ENCODE peak calls at places on chromosomes 6 and 20, in five cellular contexts. B is HepG2, W is K562, V is H1, X is GM12878. C is an unnamed sample.

GRCh38 chr6:109762769-109763450 is 71.8 kb downstream of the FIG4 start:
- DNase-seq in V (no peak), B (no peak), X (no peak), W (no peak), C (no peak)

GRCh38 chr20:17963114-17963897 is 5.3 kb downstream of the SNX5 start:
- DNase-seq in B (no peak), X (no peak), W (no peak), V (no peak), C (no peak)

GRCh38 chr6:167968091-167968490 is 29.4 kb upstream of the KIF25 start:
- DNase-seq in X (no peak), W (peak; percentile 63), V (peak; percentile 29), B (peak; percentile 65), C (peak; percentile 83)

GRCh38 chr20:47529840-47530239 is 28.2 kb downstream of the NCOA3 start:
- DNase-seq in W (no peak), X (no peak), V (no peak), B (no peak), C (no peak)

GRCh38 chr20:48983423-48984400 is 62.2 kb downstream of the ARFGEF2 start:
- DNase-seq in B (no peak), X (no peak), W (no peak), V (no peak), C (no peak)

GRCh38 chr20:22288156-22288555 is 296.2 kb downstream of the FOXA2 start:
- DNase-seq in X (no peak), V (no peak), B (no peak), W (no peak), C (no peak)

GRCh38 chr20:15726416-15726815 is 846.8 kb downstream of the KIF16B start:
- DNase-seq in V (no peak), X (no peak), W (no peak), B (no peak), C (no peak)

GRCh38 chr20:6178537-6178936 is 55.7 kb upstream of the FERMT1 start:
- DNase-seq in B (peak; percentile 39), W (no peak), V (no peak), X (no peak), C (no peak)

GRCh38 chr6:112752791-112753190 is 405.7 kb downstream of the RFPL4B start:
- DNase-seq in V (no peak), X (no peak), W (no peak), B (no peak), C (no peak)

GRCh38 chr6:155201461-155202226 is 62.2 kb upstream of the CLDN20 start:
- DNase-seq in X (no peak), B (no peak), V (no peak), W (no peak), C (no peak)

GRCh38 chr20:33793011-33793931 is 17.9 kb upstream of the CHMP4B start:
- DNase-seq in W (no peak), X (no peak), B (peak; percentile 40), V (no peak), C (no peak)

GRCh38 chr6:78231002-78231401 is 578.2 kb downstream of the MEI4 start:
- DNase-seq in B (no peak), W (no peak), X (no peak), V (no peak), C (no peak)

GRCh38 chr20:18190466-18191233 is 53.0 kb downstream of the KAT14 start:
- DNase-seq in V (no peak), W (no peak), B (no peak), X (no peak), C (peak; percentile 34)

GRCh38 chr6:63188828-63189227 is 22.4 kb upstream of the FKBP1C start:
- DNase-seq in B (no peak), W (no peak), V (no peak), X (no peak), C (no peak)

GRCh38 chr6:31350973-31351733 is 5.8 kb downstream of the HLA-B start:
- DNase-seq in B (no peak), W (no peak), V (no peak), X (no peak), C (no peak)

GRCh38 chr20:13105864-13106457 is 97.2 kb downstream of the SPTLC3 start:
- DNase-seq in V (no peak), W (peak; percentile 9), X (no peak), B (peak; percentile 62), C (no peak)

GRCh38 chr6:152110878-152111820 is 303.7 kb downstream of the ESR1 start:
- DNase-seq in V (no peak), W (no peak), B (no peak), X (no peak), C (no peak)

GRCh38 chr20:46580613-46581012 is 30.2 kb upstream of the OCSTAMP start:
- DNase-seq in B (no peak), V (no peak), X (no peak), W (no peak), C (no peak)

GRCh38 chr6:160764847-160765246 is 62.8 kb downstream of the PLG start:
- DNase-seq in W (no peak), X (no peak), V (no peak), B (no peak), C (no peak)

GRCh38 chr6:45881705-45882435 is 133.8 kb downstream of the CLIC5 start:
- DNase-seq in V (no peak), B (no peak), W (no peak), X (no peak), C (no peak)

GRCh38 chr20:1377984-1378742 is 14.7 kb downstream of the FKBP1A start:
- DNase-seq in B (peak; percentile 48), V (no peak), X (no peak), W (no peak), C (no peak)

GRCh38 chr20:32516985-32517873 is 67.9 kb downstream of the NOL4L start:
- DNase-seq in X (no peak), V (no peak), B (no peak), W (no peak), C (no peak)

GRCh38 chr20:40414843-40415615 is 274.0 kb downstream of the MAFB start:
- DNase-seq in B (no peak), V (no peak), W (no peak), X (no peak), C (no peak)

GRCh38 chr6:118562959-118563358 is 14.9 kb downstream of the PLN start:
- DNase-seq in X (no peak), V (no peak), B (no peak), W (no peak), C (no peak)

GRCh38 chr20:4322499-4322898 is 307.1 kb upstream of the RNF24 start:
- DNase-seq in B (no peak), V (no peak), W (no peak), X (no peak), C (no peak)

GRCh38 chr6:170463101-170463721 is 89.9 kb downstream of the PSMB1 start:
- DNase-seq in W (no peak), X (no peak), V (no peak), B (no peak), C (no peak)

DNA sequence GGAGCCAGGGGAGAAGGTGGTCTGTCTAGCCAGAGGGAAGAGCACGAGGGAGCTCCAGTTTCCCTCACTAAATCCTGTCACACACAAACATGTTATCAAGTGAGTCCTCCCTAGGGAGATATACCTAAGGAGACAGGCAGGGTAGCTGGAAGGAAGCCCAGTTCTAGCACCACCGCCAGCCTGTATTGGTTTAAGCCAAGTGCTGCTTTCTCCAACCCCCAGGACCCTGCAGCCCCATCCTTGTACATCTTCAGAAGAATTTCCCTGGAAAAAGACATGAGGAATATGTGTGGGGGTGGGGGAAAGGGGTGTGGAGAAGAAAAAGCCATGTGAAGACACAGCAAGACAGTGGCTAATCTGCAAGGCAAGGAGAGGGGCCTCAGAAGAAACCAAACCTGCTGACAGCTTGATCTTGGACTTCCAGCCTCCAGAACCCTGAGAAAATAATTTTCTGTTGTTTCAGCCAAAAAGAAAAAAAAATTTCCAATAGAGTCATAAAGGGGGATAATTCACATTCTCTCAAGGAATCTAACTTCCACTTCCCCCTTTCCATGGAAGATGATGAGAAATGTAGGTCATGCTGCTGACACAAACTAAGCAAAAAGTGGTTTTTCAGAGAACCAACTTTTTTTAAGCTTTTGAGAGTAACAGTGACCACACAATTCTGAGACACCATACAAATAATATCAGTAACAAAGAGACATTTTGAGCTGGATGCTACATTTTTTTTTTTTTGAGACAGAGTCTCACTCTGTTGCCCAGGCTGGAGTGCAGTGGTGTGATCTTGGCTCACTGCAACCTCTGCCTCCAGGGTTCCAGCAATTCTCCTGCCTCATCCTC is 103.2 kb upstream of the PRDM1 start:
- DNase-seq in X (no peak), V (no peak), W (no peak), B (no peak), C (no peak)
- TF ChIP-seq ATF2 in X (no peak), V (no peak), W (no peak), B (no peak), C (no peak)

GRCh38 chr6:134640975-134641429 is 308.9 kb downstream of the ALDH8A1 start:
- DNase-seq in B (peak; percentile 79), V (peak; percentile 9), X (peak; percentile 45), W (peak; percentile 64), C (peak; percentile 75)

GRCh38 chr6:134640229-134640628 is 309.7 kb downstream of the ALDH8A1 start:
- DNase-seq in V (no peak), B (no peak), W (no peak), X (no peak), C (no peak)

GRCh38 chr6:134637847-134638438 is 312.0 kb downstream of the ALDH8A1 start:
- DNase-seq in V (no peak), X (no peak), W (no peak), B (no peak), C (no peak)

GRCh38 chr6:134642819-134643218 is 307.1 kb downstream of the ALDH8A1 start:
- DNase-seq in W (no peak), B (no peak), V (no peak), X (no peak), C (no peak)

GRCh38 chr6:134642217-134642616 is 307.7 kb downstream of the ALDH8A1 start:
- DNase-seq in X (no peak), W (no peak), B (no peak), V (no peak), C (no peak)
- TF ChIP-seq ATF2 in X (no peak), W (no peak), B (no peak), V (no peak), C (no peak)

DNA sequence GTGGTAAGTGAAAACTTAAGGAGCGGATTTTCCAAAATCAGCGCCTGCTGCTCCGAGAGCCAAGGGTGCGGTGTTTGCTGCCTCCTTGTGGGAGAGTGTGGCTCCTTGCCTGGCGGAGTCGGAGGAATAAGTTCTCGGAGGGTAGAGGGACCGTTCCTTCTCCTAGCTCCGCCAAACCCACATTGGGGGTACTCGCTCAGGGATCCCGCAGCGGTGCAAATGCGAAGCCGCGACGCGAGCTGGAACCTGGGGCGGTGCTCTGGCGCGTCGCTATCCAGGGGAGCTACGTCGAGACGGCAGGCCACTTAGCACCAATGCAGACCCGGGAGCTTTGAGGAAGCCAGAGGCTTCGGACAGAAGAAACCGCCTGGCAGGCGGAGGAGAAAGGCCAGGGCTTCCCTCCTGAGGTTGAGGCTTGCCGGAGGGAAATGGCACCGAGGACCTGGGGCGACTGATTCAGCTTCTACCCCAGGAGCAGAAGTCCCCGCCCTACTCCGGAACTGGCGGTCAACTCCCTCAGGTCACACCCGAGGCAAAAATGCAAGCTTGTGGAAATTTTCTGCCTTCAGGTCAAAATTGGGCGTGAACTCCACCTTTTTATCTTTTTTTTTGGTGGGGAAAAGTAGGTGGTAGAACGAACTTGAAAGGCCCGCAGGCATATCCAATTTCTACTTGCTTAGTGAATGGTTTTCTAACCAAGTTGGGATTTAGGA is 5.7 kb upstream of the DDX43 start:
- DNase-seq in V (peak; percentile 77), B (peak; percentile 5), W (peak; percentile 77), X (no peak), C (peak; percentile 84)
- TF ChIP-seq ATF2 in V (no peak), B (no peak), W (no peak), X (no peak), C (no peak)

DNA sequence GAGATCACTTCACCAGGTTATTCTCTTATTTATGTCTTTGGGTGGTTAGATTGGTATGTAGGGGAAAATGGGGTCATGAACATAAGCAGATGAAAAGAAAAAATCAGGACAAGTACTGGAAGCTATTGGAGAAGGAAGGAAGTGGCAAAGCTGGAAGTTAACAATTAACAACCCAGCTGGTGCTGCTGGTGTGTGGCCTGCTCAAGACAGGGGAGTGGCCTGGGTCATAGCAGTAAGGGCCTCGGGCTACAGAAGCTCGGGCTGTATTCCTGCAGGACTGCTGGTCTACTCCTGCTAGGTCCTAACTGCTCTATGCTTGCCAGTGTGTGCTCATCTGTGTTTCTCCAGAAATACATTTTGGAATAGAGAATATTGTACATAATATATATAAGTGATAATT is 19.6 kb downstream of the MYLIP start:
- DNase-seq in V (no peak), X (no peak), W (no peak), B (peak; percentile 32), C (no peak)
- TF ChIP-seq ATF2 in V (no peak), X (no peak), W (no peak), B (no peak), C (no peak)